ENCODE peak calls at places on chromosomes 5 and 9, in five cellular contexts. S is natural killer cell, U is NCI-H460, A is AG04450, F is tibial artery. X is an unnamed sample.

GRCh38 chr9:34869390-34869789 is 88.7 kb upstream of the PHF24 start:
- DNase-seq in S (no peak), U (no peak), A (no peak), F (no peak), X (peak; percentile 16)

GRCh38 chr5:56610093-56610698 is 205.2 kb upstream of the MAP3K1 start:
- DNase-seq in S (no peak), U (no peak), A (no peak), F (no peak), X (no peak)

GRCh38 chr5:103290846-103291245 is 32.3 kb downstream of the MACIR start:
- DNase-seq in S (no peak), U (no peak), A (no peak), F (no peak), X (no peak)

GRCh38 chr9:34463098-34463900 is 4.7 kb downstream of the DNAI1 start:
- DNase-seq in S (no peak), U (no peak), A (no peak), F (no peak), X (no peak)

GRCh38 chr5:31280210-31280609 is 86.7 kb downstream of the CDH6 start:
- DNase-seq in S (no peak), U (no peak), A (peak; percentile 3), F (no peak), X (no peak)

GRCh38 chr5:143376911-143377838 is 26.3 kb downstream of the NR3C1 start:
- DNase-seq in S (no peak), U (no peak), A (no peak), F (no peak), X (no peak)

GRCh38 chr9:71286146-71286545 is 164.7 kb upstream of the TRPM3 start:
- DNase-seq in S (no peak), U (no peak), A (no peak), F (no peak), X (no peak)

GRCh38 chr5:95283761-95284511 is 958 bp downstream of the MCTP1 start:
- DNase-seq in S (no peak), U (peak; percentile 16), A (no peak), F (no peak), X (no peak)

GRCh38 chr9:134316444-134317160 is 9.7 kb upstream of the RXRA start:
- DNase-seq in S (no peak), U (no peak), A (no peak), F (peak; percentile 74), X (no peak)

GRCh38 chr9:91705386-91705785 is 244.6 kb downstream of the ROR2 start:
- DNase-seq in S (no peak), U (no peak), A (no peak), F (no peak), X (no peak)

GRCh38 chr5:81657386-81657785 is 93.5 kb downstream of the SSBP2 start:
- DNase-seq in S (no peak), U (no peak), A (no peak), F (no peak), X (no peak)

GRCh38 chr9:136231478-136232297 is 13.9 kb downstream of the QSOX2 start:
- DNase-seq in S (no peak), U (no peak), A (no peak), F (no peak), X (no peak)

GRCh38 chr9:109020581-109020980 is 7.3 kb upstream of the CTNNAL1 start:
- DNase-seq in S (no peak), U (no peak), A (no peak), F (no peak), X (no peak)

GRCh38 chr5:103013933-103014552 is 105.9 kb downstream of the GIN1 start:
- DNase-seq in S (no peak), U (no peak), A (no peak), F (no peak), X (no peak)

GRCh38 chr5:125295405-125295872 is 549.0 kb upstream of the ZNF608 start:
- DNase-seq in S (no peak), U (no peak), A (no peak), F (no peak), X (no peak)

GRCh38 chr9:98935064-98935463 is 8.6 kb upstream of the COL15A1 start:
- DNase-seq in S (no peak), U (no peak), A (no peak), F (no peak), X (no peak)

GRCh38 chr9:137308102-137308619 is 6.1 kb upstream of the NRARP start:
- DNase-seq in S (no peak), U (no peak), A (no peak), F (no peak), X (no peak)

GRCh38 chr5:108481355-108481931 is 99.5 kb upstream of the FBXL17 start:
- DNase-seq in S (no peak), U (peak; percentile 26), A (no peak), F (no peak), X (peak; percentile 20)

GRCh38 chr9:34635556-34635955 is 2.0 kb downstream of the SIGMAR1 start:
- DNase-seq in S (no peak), U (no peak), A (no peak), F (no peak), X (no peak)

GRCh38 chr5:32413466-32414263 is 30.9 kb downstream of the ZFR start:
- DNase-seq in S (no peak), U (no peak), A (no peak), F (no peak), X (no peak)

GRCh38 chr9:21682981-21683380 is 119.5 kb upstream of the MTAP start:
- DNase-seq in S (no peak), U (no peak), A (no peak), F (no peak), X (no peak)

X was measured in HepG2.